ENCODE peak calls at places on chromosomes 7 and 10, in six cellular contexts. One of them, this sample, is unnamed.

GRCh38 chr7:108503112-108504026 is 22.6 kb downstream of the PNPLA8 start:
- DNase-seq in upper lobe of left lung: no peak
- DNase-seq in activated gamma-delta T cell treated with Interleukin-2 at 50 U/mL for 16 hours: no peak
- DNase-seq in fibroblast of the conjunctiva: peak; percentile 35
- DNase-seq in stimulated activated CD8-positive, alpha-beta memory T cell treated with anti-CD3 and anti-CD28 coated beads, Interleukin-4, amount 100 ng/mL, for 4 hours: no peak
- DNase-seq in NAMALWA: peak; percentile 96
- DNase-seq in this sample: no peak

GRCh38 chr10:17923728-17924127 is 28.0 kb upstream of the SLC39A12 start:
- DNase-seq in activated gamma-delta T cell treated with Interleukin-2 at 50 U/mL for 16 hours: no peak
- DNase-seq in fibroblast of the conjunctiva: peak; percentile 70
- DNase-seq in stimulated activated CD8-positive, alpha-beta memory T cell treated with anti-CD3 and anti-CD28 coated beads, Interleukin-4, amount 100 ng/mL, for 4 hours: no peak
- DNase-seq in NAMALWA: no peak
- DNase-seq in upper lobe of left lung: no peak
- DNase-seq in this sample: no peak

GRCh38 chr7:150580615-150580986 is 13.4 kb downstream of the GIMAP4 start:
- DNase-seq in activated gamma-delta T cell treated with Interleukin-2 at 50 U/mL for 16 hours: no peak
- DNase-seq in NAMALWA: no peak
- DNase-seq in fibroblast of the conjunctiva: no peak
- DNase-seq in upper lobe of left lung: no peak
- DNase-seq in stimulated activated CD8-positive, alpha-beta memory T cell treated with anti-CD3 and anti-CD28 coated beads, Interleukin-4, amount 100 ng/mL, for 4 hours: no peak
- DNase-seq in this sample: no peak

GRCh38 chr10:84291389-84291788 is 37.0 kb upstream of the CCSER2 start:
- DNase-seq in NAMALWA: peak; percentile 11
- DNase-seq in upper lobe of left lung: no peak
- DNase-seq in activated gamma-delta T cell treated with Interleukin-2 at 50 U/mL for 16 hours: no peak
- DNase-seq in fibroblast of the conjunctiva: no peak
- DNase-seq in stimulated activated CD8-positive, alpha-beta memory T cell treated with anti-CD3 and anti-CD28 coated beads, Interleukin-4, amount 100 ng/mL, for 4 hours: no peak
- DNase-seq in this sample: peak; percentile 51

GRCh38 chr7:28865494-28866257 is 92.5 kb downstream of the TRIL start:
- DNase-seq in upper lobe of left lung: no peak
- DNase-seq in fibroblast of the conjunctiva: peak; percentile 28
- DNase-seq in NAMALWA: no peak
- DNase-seq in stimulated activated CD8-positive, alpha-beta memory T cell treated with anti-CD3 and anti-CD28 coated beads, Interleukin-4, amount 100 ng/mL, for 4 hours: no peak
- DNase-seq in activated gamma-delta T cell treated with Interleukin-2 at 50 U/mL for 16 hours: no peak
- DNase-seq in this sample: no peak

GRCh38 chr7:4965295-4966022 is 6.5 kb upstream of the MMD2 start:
- DNase-seq in activated gamma-delta T cell treated with Interleukin-2 at 50 U/mL for 16 hours: no peak
- DNase-seq in upper lobe of left lung: no peak
- DNase-seq in fibroblast of the conjunctiva: no peak
- DNase-seq in NAMALWA: no peak
- DNase-seq in stimulated activated CD8-positive, alpha-beta memory T cell treated with anti-CD3 and anti-CD28 coated beads, Interleukin-4, amount 100 ng/mL, for 4 hours: no peak
- DNase-seq in this sample: no peak

GRCh38 chr7:26369519-26370385 is 78.1 kb downstream of the SNX10 start:
- DNase-seq in activated gamma-delta T cell treated with Interleukin-2 at 50 U/mL for 16 hours: peak; percentile 8
- DNase-seq in stimulated activated CD8-positive, alpha-beta memory T cell treated with anti-CD3 and anti-CD28 coated beads, Interleukin-4, amount 100 ng/mL, for 4 hours: no peak
- DNase-seq in NAMALWA: peak; percentile 88
- DNase-seq in fibroblast of the conjunctiva: no peak
- DNase-seq in upper lobe of left lung: no peak
- DNase-seq in this sample: peak; percentile 52

GRCh38 chr10:7553531-7553930 is 113.2 kb downstream of the ITIH5 start:
- DNase-seq in stimulated activated CD8-positive, alpha-beta memory T cell treated with anti-CD3 and anti-CD28 coated beads, Interleukin-4, amount 100 ng/mL, for 4 hours: no peak
- DNase-seq in activated gamma-delta T cell treated with Interleukin-2 at 50 U/mL for 16 hours: no peak
- DNase-seq in NAMALWA: no peak
- DNase-seq in fibroblast of the conjunctiva: no peak
- DNase-seq in upper lobe of left lung: no peak
- DNase-seq in this sample: no peak

GRCh38 chr10:66187096-66187733 is 738.6 kb upstream of the LRRTM3 start:
- DNase-seq in stimulated activated CD8-positive, alpha-beta memory T cell treated with anti-CD3 and anti-CD28 coated beads, Interleukin-4, amount 100 ng/mL, for 4 hours: no peak
- DNase-seq in NAMALWA: no peak
- DNase-seq in fibroblast of the conjunctiva: no peak
- DNase-seq in activated gamma-delta T cell treated with Interleukin-2 at 50 U/mL for 16 hours: no peak
- DNase-seq in upper lobe of left lung: no peak
- DNase-seq in this sample: no peak

GRCh38 chr7:112995091-112995824 is 91.4 kb downstream of the GPR85 start:
- DNase-seq in NAMALWA: no peak
- DNase-seq in fibroblast of the conjunctiva: peak; percentile 3
- DNase-seq in stimulated activated CD8-positive, alpha-beta memory T cell treated with anti-CD3 and anti-CD28 coated beads, Interleukin-4, amount 100 ng/mL, for 4 hours: no peak
- DNase-seq in upper lobe of left lung: no peak
- DNase-seq in activated gamma-delta T cell treated with Interleukin-2 at 50 U/mL for 16 hours: no peak
- DNase-seq in this sample: no peak

GRCh38 chr7:41886906-41887311 is 184.0 kb upstream of the INHBA start:
- DNase-seq in stimulated activated CD8-positive, alpha-beta memory T cell treated with anti-CD3 and anti-CD28 coated beads, Interleukin-4, amount 100 ng/mL, for 4 hours: no peak
- DNase-seq in upper lobe of left lung: no peak
- DNase-seq in activated gamma-delta T cell treated with Interleukin-2 at 50 U/mL for 16 hours: no peak
- DNase-seq in NAMALWA: no peak
- DNase-seq in fibroblast of the conjunctiva: peak; percentile 88
- DNase-seq in this sample: no peak

GRCh38 chr7:85160223-85160622 is 26.6 kb downstream of the SEMA3D start:
- DNase-seq in activated gamma-delta T cell treated with Interleukin-2 at 50 U/mL for 16 hours: no peak
- DNase-seq in upper lobe of left lung: no peak
- DNase-seq in fibroblast of the conjunctiva: no peak
- DNase-seq in stimulated activated CD8-positive, alpha-beta memory T cell treated with anti-CD3 and anti-CD28 coated beads, Interleukin-4, amount 100 ng/mL, for 4 hours: no peak
- DNase-seq in NAMALWA: no peak
- DNase-seq in this sample: peak; percentile 25

GRCh38 chr10:66671064-66671463 is 254.8 kb upstream of the LRRTM3 start:
- DNase-seq in activated gamma-delta T cell treated with Interleukin-2 at 50 U/mL for 16 hours: no peak
- DNase-seq in upper lobe of left lung: no peak
- DNase-seq in fibroblast of the conjunctiva: no peak
- DNase-seq in stimulated activated CD8-positive, alpha-beta memory T cell treated with anti-CD3 and anti-CD28 coated beads, Interleukin-4, amount 100 ng/mL, for 4 hours: no peak
- DNase-seq in NAMALWA: no peak
- DNase-seq in this sample: no peak

GRCh38 chr10:33965795-33966581 is 631.5 kb upstream of the NRP1 start:
- DNase-seq in upper lobe of left lung: no peak
- DNase-seq in NAMALWA: no peak
- DNase-seq in stimulated activated CD8-positive, alpha-beta memory T cell treated with anti-CD3 and anti-CD28 coated beads, Interleukin-4, amount 100 ng/mL, for 4 hours: no peak
- DNase-seq in fibroblast of the conjunctiva: no peak
- DNase-seq in activated gamma-delta T cell treated with Interleukin-2 at 50 U/mL for 16 hours: no peak
- DNase-seq in this sample: peak; percentile 62

GRCh38 chr10:6279540-6280267 is 77.0 kb downstream of the PFKFB3 start:
- DNase-seq in upper lobe of left lung: no peak
- DNase-seq in fibroblast of the conjunctiva: no peak
- DNase-seq in stimulated activated CD8-positive, alpha-beta memory T cell treated with anti-CD3 and anti-CD28 coated beads, Interleukin-4, amount 100 ng/mL, for 4 hours: no peak
- DNase-seq in NAMALWA: no peak
- DNase-seq in activated gamma-delta T cell treated with Interleukin-2 at 50 U/mL for 16 hours: no peak
- DNase-seq in this sample: no peak

GRCh38 chr10:37146443-37146842 is 21.0 kb downstream of the ANKRD30A start:
- DNase-seq in upper lobe of left lung: no peak
- DNase-seq in activated gamma-delta T cell treated with Interleukin-2 at 50 U/mL for 16 hours: no peak
- DNase-seq in fibroblast of the conjunctiva: no peak
- DNase-seq in NAMALWA: peak; percentile 9
- DNase-seq in stimulated activated CD8-positive, alpha-beta memory T cell treated with anti-CD3 and anti-CD28 coated beads, Interleukin-4, amount 100 ng/mL, for 4 hours: no peak
- DNase-seq in this sample: no peak

GRCh38 chr10:51313259-51313658 is 239.0 kb downstream of the PRKG1 start:
- DNase-seq in stimulated activated CD8-positive, alpha-beta memory T cell treated with anti-CD3 and anti-CD28 coated beads, Interleukin-4, amount 100 ng/mL, for 4 hours: no peak
- DNase-seq in upper lobe of left lung: no peak
- DNase-seq in activated gamma-delta T cell treated with Interleukin-2 at 50 U/mL for 16 hours: no peak
- DNase-seq in fibroblast of the conjunctiva: no peak
- DNase-seq in NAMALWA: no peak
- DNase-seq in this sample: no peak

GRCh38 chr7:64687249-64687648 is 21.3 kb downstream of the ZNF107 start:
- DNase-seq in stimulated activated CD8-positive, alpha-beta memory T cell treated with anti-CD3 and anti-CD28 coated beads, Interleukin-4, amount 100 ng/mL, for 4 hours: no peak
- DNase-seq in upper lobe of left lung: no peak
- DNase-seq in activated gamma-delta T cell treated with Interleukin-2 at 50 U/mL for 16 hours: no peak
- DNase-seq in fibroblast of the conjunctiva: no peak
- DNase-seq in NAMALWA: peak; percentile 93
- DNase-seq in this sample: no peak

GRCh38 chr10:43407576-43408330 is 1.2 kb downstream of the HNRNPF start:
- DNase-seq in NAMALWA: peak; percentile 91
- DNase-seq in upper lobe of left lung: peak; percentile 94
- DNase-seq in stimulated activated CD8-positive, alpha-beta memory T cell treated with anti-CD3 and anti-CD28 coated beads, Interleukin-4, amount 100 ng/mL, for 4 hours: peak; percentile 84
- DNase-seq in fibroblast of the conjunctiva: peak; percentile 85
- DNase-seq in activated gamma-delta T cell treated with Interleukin-2 at 50 U/mL for 16 hours: peak; percentile 76
- DNase-seq in this sample: peak; percentile 94

GRCh38 chr10:21172774-21173432 is 275.8 kb upstream of the NEBL start:
- DNase-seq in NAMALWA: no peak
- DNase-seq in activated gamma-delta T cell treated with Interleukin-2 at 50 U/mL for 16 hours: no peak
- DNase-seq in fibroblast of the conjunctiva: no peak
- DNase-seq in upper lobe of left lung: peak; percentile 86
- DNase-seq in stimulated activated CD8-positive, alpha-beta memory T cell treated with anti-CD3 and anti-CD28 coated beads, Interleukin-4, amount 100 ng/mL, for 4 hours: no peak
- DNase-seq in this sample: no peak

GRCh38 chr10:21292763-21293517 is 232.5 kb downstream of the SKIDA1 start:
- DNase-seq in upper lobe of left lung: no peak
- DNase-seq in stimulated activated CD8-positive, alpha-beta memory T cell treated with anti-CD3 and anti-CD28 coated beads, Interleukin-4, amount 100 ng/mL, for 4 hours: no peak
- DNase-seq in fibroblast of the conjunctiva: peak; percentile 91
- DNase-seq in activated gamma-delta T cell treated with Interleukin-2 at 50 U/mL for 16 hours: no peak
- DNase-seq in NAMALWA: no peak
- DNase-seq in this sample: no peak

GRCh38 chr7:128937647-128938523 is at the start of gene IRF5:
- DNase-seq in activated gamma-delta T cell treated with Interleukin-2 at 50 U/mL for 16 hours: no peak
- DNase-seq in stimulated activated CD8-positive, alpha-beta memory T cell treated with anti-CD3 and anti-CD28 coated beads, Interleukin-4, amount 100 ng/mL, for 4 hours: no peak
- DNase-seq in NAMALWA: no peak
- DNase-seq in upper lobe of left lung: peak; percentile 93
- DNase-seq in fibroblast of the conjunctiva: no peak
- DNase-seq in this sample: peak; percentile 93

GRCh38 chr7:594920-595620 is 75.4 kb upstream of the PDGFA start:
- DNase-seq in activated gamma-delta T cell treated with Interleukin-2 at 50 U/mL for 16 hours: no peak
- DNase-seq in upper lobe of left lung: no peak
- DNase-seq in stimulated activated CD8-positive, alpha-beta memory T cell treated with anti-CD3 and anti-CD28 coated beads, Interleukin-4, amount 100 ng/mL, for 4 hours: no peak
- DNase-seq in NAMALWA: no peak
- DNase-seq in fibroblast of the conjunctiva: no peak
- DNase-seq in this sample: no peak

GRCh38 chr7:143892527-143893300 is 9.3 kb downstream of the TCAF1 start:
- DNase-seq in activated gamma-delta T cell treated with Interleukin-2 at 50 U/mL for 16 hours: no peak
- DNase-seq in NAMALWA: peak; percentile 86
- DNase-seq in upper lobe of left lung: no peak
- DNase-seq in fibroblast of the conjunctiva: no peak
- DNase-seq in stimulated activated CD8-positive, alpha-beta memory T cell treated with anti-CD3 and anti-CD28 coated beads, Interleukin-4, amount 100 ng/mL, for 4 hours: no peak
- DNase-seq in this sample: peak; percentile 84

GRCh38 chr7:22860337-22860736 is 37.7 kb upstream of the TOMM7 start:
- DNase-seq in stimulated activated CD8-positive, alpha-beta memory T cell treated with anti-CD3 and anti-CD28 coated beads, Interleukin-4, amount 100 ng/mL, for 4 hours: no peak
- DNase-seq in upper lobe of left lung: no peak
- DNase-seq in fibroblast of the conjunctiva: no peak
- DNase-seq in NAMALWA: no peak
- DNase-seq in activated gamma-delta T cell treated with Interleukin-2 at 50 U/mL for 16 hours: no peak
- DNase-seq in this sample: no peak

GRCh38 chr10:43282881-43283280 is 16.0 kb upstream of the RASGEF1A start:
- DNase-seq in upper lobe of left lung: no peak
- DNase-seq in fibroblast of the conjunctiva: no peak
- DNase-seq in NAMALWA: no peak
- DNase-seq in stimulated activated CD8-positive, alpha-beta memory T cell treated with anti-CD3 and anti-CD28 coated beads, Interleukin-4, amount 100 ng/mL, for 4 hours: no peak
- DNase-seq in activated gamma-delta T cell treated with Interleukin-2 at 50 U/mL for 16 hours: no peak
- DNase-seq in this sample: no peak

GRCh38 chr10:43166207-43166878 is 28.1 kb downstream of the CSGALNACT2 start:
- DNase-seq in activated gamma-delta T cell treated with Interleukin-2 at 50 U/mL for 16 hours: no peak
- DNase-seq in fibroblast of the conjunctiva: no peak
- DNase-seq in upper lobe of left lung: no peak
- DNase-seq in NAMALWA: no peak
- DNase-seq in stimulated activated CD8-positive, alpha-beta memory T cell treated with anti-CD3 and anti-CD28 coated beads, Interleukin-4, amount 100 ng/mL, for 4 hours: no peak
- DNase-seq in this sample: no peak

GRCh38 chr10:71766717-71767419 is 6.5 kb downstream of the VSIR start:
- DNase-seq in activated gamma-delta T cell treated with Interleukin-2 at 50 U/mL for 16 hours: no peak
- DNase-seq in fibroblast of the conjunctiva: peak; percentile 91
- DNase-seq in stimulated activated CD8-positive, alpha-beta memory T cell treated with anti-CD3 and anti-CD28 coated beads, Interleukin-4, amount 100 ng/mL, for 4 hours: no peak
- DNase-seq in upper lobe of left lung: no peak
- DNase-seq in NAMALWA: peak; percentile 16
- DNase-seq in this sample: no peak

GRCh38 chr7:127704211-127704610 is 52.2 kb downstream of the SND1 start:
- DNase-seq in NAMALWA: no peak
- DNase-seq in stimulated activated CD8-positive, alpha-beta memory T cell treated with anti-CD3 and anti-CD28 coated beads, Interleukin-4, amount 100 ng/mL, for 4 hours: no peak
- DNase-seq in fibroblast of the conjunctiva: no peak
- DNase-seq in activated gamma-delta T cell treated with Interleukin-2 at 50 U/mL for 16 hours: no peak
- DNase-seq in upper lobe of left lung: no peak
- DNase-seq in this sample: no peak

GRCh38 chr7:118657391-118658005 is 433.0 kb downstream of the ANKRD7 start:
- DNase-seq in activated gamma-delta T cell treated with Interleukin-2 at 50 U/mL for 16 hours: no peak
- DNase-seq in NAMALWA: peak; percentile 61
- DNase-seq in upper lobe of left lung: no peak
- DNase-seq in stimulated activated CD8-positive, alpha-beta memory T cell treated with anti-CD3 and anti-CD28 coated beads, Interleukin-4, amount 100 ng/mL, for 4 hours: no peak
- DNase-seq in fibroblast of the conjunctiva: no peak
- DNase-seq in this sample: peak; percentile 79

GRCh38 chr10:10798543-10799192 is 219.0 kb upstream of the CELF2 start:
- DNase-seq in stimulated activated CD8-positive, alpha-beta memory T cell treated with anti-CD3 and anti-CD28 coated beads, Interleukin-4, amount 100 ng/mL, for 4 hours: no peak
- DNase-seq in NAMALWA: no peak
- DNase-seq in activated gamma-delta T cell treated with Interleukin-2 at 50 U/mL for 16 hours: no peak
- DNase-seq in fibroblast of the conjunctiva: no peak
- DNase-seq in upper lobe of left lung: peak; percentile 85
- DNase-seq in this sample: no peak

GRCh38 chr7:155263522-155264197 is 34.0 kb upstream of the INSIG1 start:
- DNase-seq in fibroblast of the conjunctiva: no peak
- DNase-seq in stimulated activated CD8-positive, alpha-beta memory T cell treated with anti-CD3 and anti-CD28 coated beads, Interleukin-4, amount 100 ng/mL, for 4 hours: no peak
- DNase-seq in upper lobe of left lung: no peak
- DNase-seq in activated gamma-delta T cell treated with Interleukin-2 at 50 U/mL for 16 hours: no peak
- DNase-seq in NAMALWA: peak; percentile 24
- DNase-seq in this sample: no peak

GRCh38 chr10:69780070-69780469 is 21.6 kb upstream of the COL13A1 start:
- DNase-seq in NAMALWA: no peak
- DNase-seq in stimulated activated CD8-positive, alpha-beta memory T cell treated with anti-CD3 and anti-CD28 coated beads, Interleukin-4, amount 100 ng/mL, for 4 hours: no peak
- DNase-seq in upper lobe of left lung: no peak
- DNase-seq in activated gamma-delta T cell treated with Interleukin-2 at 50 U/mL for 16 hours: no peak
- DNase-seq in fibroblast of the conjunctiva: no peak
- DNase-seq in this sample: no peak

GRCh38 chr10:61404771-61405170 is 48.4 kb downstream of the TMEM26 start:
- DNase-seq in upper lobe of left lung: no peak
- DNase-seq in stimulated activated CD8-positive, alpha-beta memory T cell treated with anti-CD3 and anti-CD28 coated beads, Interleukin-4, amount 100 ng/mL, for 4 hours: no peak
- DNase-seq in fibroblast of the conjunctiva: no peak
- DNase-seq in NAMALWA: no peak
- DNase-seq in activated gamma-delta T cell treated with Interleukin-2 at 50 U/mL for 16 hours: no peak
- DNase-seq in this sample: no peak

GRCh38 chr7:67377939-67378862 is 381.6 kb downstream of the TYW1 start:
- DNase-seq in activated gamma-delta T cell treated with Interleukin-2 at 50 U/mL for 16 hours: peak; percentile 46
- DNase-seq in stimulated activated CD8-positive, alpha-beta memory T cell treated with anti-CD3 and anti-CD28 coated beads, Interleukin-4, amount 100 ng/mL, for 4 hours: peak; percentile 18
- DNase-seq in upper lobe of left lung: no peak
- DNase-seq in NAMALWA: peak; percentile 88
- DNase-seq in fibroblast of the conjunctiva: peak; percentile 57
- DNase-seq in this sample: peak; percentile 65

GRCh38 chr10:11488126-11488525 is 123.3 kb downstream of the USP6NL start:
- DNase-seq in stimulated activated CD8-positive, alpha-beta memory T cell treated with anti-CD3 and anti-CD28 coated beads, Interleukin-4, amount 100 ng/mL, for 4 hours: no peak
- DNase-seq in activated gamma-delta T cell treated with Interleukin-2 at 50 U/mL for 16 hours: no peak
- DNase-seq in upper lobe of left lung: no peak
- DNase-seq in NAMALWA: no peak
- DNase-seq in fibroblast of the conjunctiva: no peak
- DNase-seq in this sample: no peak

GRCh38 chr10:79376078-79376628 is 28.9 kb downstream of the PPIF start:
- DNase-seq in activated gamma-delta T cell treated with Interleukin-2 at 50 U/mL for 16 hours: no peak
- DNase-seq in upper lobe of left lung: no peak
- DNase-seq in stimulated activated CD8-positive, alpha-beta memory T cell treated with anti-CD3 and anti-CD28 coated beads, Interleukin-4, amount 100 ng/mL, for 4 hours: no peak
- DNase-seq in fibroblast of the conjunctiva: no peak
- DNase-seq in NAMALWA: no peak
- DNase-seq in this sample: no peak

GRCh38 chr10:87706731-87707130 is 47.1 kb downstream of the PAPSS2 start:
- DNase-seq in stimulated activated CD8-positive, alpha-beta memory T cell treated with anti-CD3 and anti-CD28 coated beads, Interleukin-4, amount 100 ng/mL, for 4 hours: no peak
- DNase-seq in fibroblast of the conjunctiva: no peak
- DNase-seq in activated gamma-delta T cell treated with Interleukin-2 at 50 U/mL for 16 hours: no peak
- DNase-seq in upper lobe of left lung: no peak
- DNase-seq in NAMALWA: no peak
- DNase-seq in this sample: no peak

This sample was measured in MM.1S.